ENCODE peak calls at places on chromosomes 11 and 22, in seven cellular contexts. Y is K562, P is IMR-90, Q is stomach, K is A549, C is adrenal gland, G is ovary. Z is an unnamed sample.

GRCh38 chr11:130051077-130051476 is 18.6 kb upstream of the APLP2 start:
- DNase-seq in Y (no peak), P (peak), Q (no peak), K (no peak), C (no peak), G (no peak), Z (no peak)

GRCh38 chr11:127919206-127920000 is 668.0 kb downstream of the ETS1 start:
- DNase-seq in Y (no peak), P (peak), Q (no peak), K (no peak), C (no peak), G (no peak), Z (no peak)

GRCh38 chr11:45922425-45923082 is at the start of gene LARGE2:
- DNase-seq in Y (peak), P (no peak), Q (peak), K (peak), C (peak), G (no peak), Z (peak)

GRCh38 chr11:108198833-108199232 is 23.6 kb downstream of the NPAT start:
- DNase-seq in Y (no peak), P (no peak), Q (peak), K (no peak), C (no peak), G (no peak), Z (no peak)

GRCh38 chr22:39487826-39488520 is 14.1 kb upstream of the MIEF1 start:
- DNase-seq in Y (no peak), P (no peak), Q (no peak), K (no peak), C (no peak), G (no peak), Z (no peak)

GRCh38 chr22:36641902-36642640 is 61.5 kb downstream of the CACNG2 start:
- DNase-seq in Y (no peak), P (peak), Q (no peak), K (no peak), C (no peak), G (no peak), Z (no peak)

GRCh38 chr22:27439131-27439530 is 362.4 kb downstream of the MN1 start:
- DNase-seq in Y (no peak), P (no peak), Q (no peak), K (no peak), C (no peak), G (no peak), Z (no peak)

GRCh38 chr11:64260147-64260708 is 8.9 kb downstream of the PLCB3 start:
- DNase-seq in Y (no peak), P (no peak), Q (no peak), K (no peak), C (no peak), G (no peak), Z (no peak)

GRCh38 chr11:69912161-69912910 is 93.1 kb upstream of the FGF3 start:
- DNase-seq in Y (no peak), P (no peak), Q (no peak), K (no peak), C (no peak), G (no peak), Z (no peak)

GRCh38 chr11:74570266-74571061 is 21.9 kb upstream of the POLD3 start:
- DNase-seq in Y (peak), P (peak), Q (peak), K (peak), C (peak), G (no peak), Z (peak)

GRCh38 chr11:11876458-11876857 is 34.7 kb downstream of the USP47 start:
- DNase-seq in Y (peak), P (no peak), Q (no peak), K (no peak), C (no peak), G (no peak), Z (no peak)

GRCh38 chr22:46132830-46133587 is 17.3 kb upstream of the PPARA start:
- DNase-seq in Y (no peak), P (no peak), Q (no peak), K (no peak), C (peak), G (no peak), Z (no peak)

GRCh38 chr11:33478111-33478573 is 221.0 kb downstream of the HIPK3 start:
- DNase-seq in Y (no peak), P (no peak), Q (no peak), K (no peak), C (peak), G (no peak), Z (no peak)

GRCh38 chr11:100808904-100809491 is 121.9 kb downstream of the ARHGAP42 start:
- DNase-seq in Y (peak), P (peak), Q (no peak), K (no peak), C (peak), G (no peak), Z (no peak)

GRCh38 chr11:121634889-121635288 is 182.1 kb upstream of the SORL1-AS1 start:
- DNase-seq in Y (no peak), P (peak), Q (no peak), K (no peak), C (no peak), G (no peak), Z (no peak)

GRCh38 chr11:2262301-2263011 is 7.9 kb downstream of the ASCL2 start:
- DNase-seq in Y (no peak), P (no peak), Q (no peak), K (no peak), C (no peak), G (no peak), Z (no peak)

GRCh38 chr11:117473692-117474091 is 146.0 kb downstream of the CEP164 start:
- DNase-seq in Y (no peak), P (no peak), Q (no peak), K (no peak), C (no peak), G (no peak), Z (no peak)

GRCh38 chr11:7498193-7498592 is 12.9 kb downstream of the OLFML1 start:
- DNase-seq in Y (no peak), P (no peak), Q (no peak), K (no peak), C (no peak), G (no peak), Z (no peak)

GRCh38 chr22:32340437-32340836 is 17.2 kb upstream of the RFPL3 start:
- DNase-seq in Y (no peak), P (no peak), Q (peak), K (no peak), C (no peak), G (peak), Z (no peak)

GRCh38 chr11:117870176-117870952 is 6.1 kb downstream of the FXYD6 start:
- DNase-seq in Y (no peak), P (no peak), Q (no peak), K (no peak), C (no peak), G (no peak), Z (no peak)

GRCh38 chr11:121650520-121651266 is 197.9 kb upstream of the SORL1-AS1 start:
- DNase-seq in Y (no peak), P (no peak), Q (no peak), K (no peak), C (no peak), G (no peak), Z (no peak)

GRCh38 chr11:1041936-1042608 is 5.6 kb upstream of the MUC6 start:
- DNase-seq in Y (peak), P (no peak), Q (peak), K (peak), C (no peak), G (no peak), Z (peak)

GRCh38 chr11:47176328-47177228 is at the start of gene ARFGAP2:
- DNase-seq in Y (peak), P (peak), Q (peak), K (peak), C (peak), G (peak), Z (peak)
- TF ChIP-seq POLR2A in Y (peak), P (peak), Q (no peak), K (peak), C (no peak), G (peak), Z (peak)

DNA sequence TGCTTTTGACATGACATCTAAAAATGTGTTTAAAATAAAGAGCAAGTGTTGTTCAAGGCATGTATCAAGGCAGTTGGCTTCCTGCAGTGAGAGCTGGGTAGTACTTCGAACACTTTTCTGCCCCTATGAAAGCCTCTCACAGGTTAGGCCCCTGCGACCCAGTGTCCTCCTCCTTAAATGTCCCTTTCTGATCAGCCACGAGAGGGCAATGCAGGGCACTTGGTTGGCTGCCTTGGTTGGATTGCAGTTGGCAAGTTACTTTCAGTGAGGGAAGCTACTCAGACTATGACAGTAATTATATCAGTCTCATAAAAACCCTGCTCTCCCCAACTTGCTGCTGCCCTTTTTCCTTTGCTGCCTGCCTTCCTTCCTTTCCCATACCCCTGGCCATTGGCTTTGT is 743.8 kb downstream of the NTM start:
- DNase-seq in Y (no peak), P (peak), Q (peak), K (no peak), C (peak), G (no peak), Z (peak)
- TF ChIP-seq CTCF in Y (no peak), P (peak), Q (peak), K (no peak), C (peak), G (no peak), Z (peak)

DNA sequence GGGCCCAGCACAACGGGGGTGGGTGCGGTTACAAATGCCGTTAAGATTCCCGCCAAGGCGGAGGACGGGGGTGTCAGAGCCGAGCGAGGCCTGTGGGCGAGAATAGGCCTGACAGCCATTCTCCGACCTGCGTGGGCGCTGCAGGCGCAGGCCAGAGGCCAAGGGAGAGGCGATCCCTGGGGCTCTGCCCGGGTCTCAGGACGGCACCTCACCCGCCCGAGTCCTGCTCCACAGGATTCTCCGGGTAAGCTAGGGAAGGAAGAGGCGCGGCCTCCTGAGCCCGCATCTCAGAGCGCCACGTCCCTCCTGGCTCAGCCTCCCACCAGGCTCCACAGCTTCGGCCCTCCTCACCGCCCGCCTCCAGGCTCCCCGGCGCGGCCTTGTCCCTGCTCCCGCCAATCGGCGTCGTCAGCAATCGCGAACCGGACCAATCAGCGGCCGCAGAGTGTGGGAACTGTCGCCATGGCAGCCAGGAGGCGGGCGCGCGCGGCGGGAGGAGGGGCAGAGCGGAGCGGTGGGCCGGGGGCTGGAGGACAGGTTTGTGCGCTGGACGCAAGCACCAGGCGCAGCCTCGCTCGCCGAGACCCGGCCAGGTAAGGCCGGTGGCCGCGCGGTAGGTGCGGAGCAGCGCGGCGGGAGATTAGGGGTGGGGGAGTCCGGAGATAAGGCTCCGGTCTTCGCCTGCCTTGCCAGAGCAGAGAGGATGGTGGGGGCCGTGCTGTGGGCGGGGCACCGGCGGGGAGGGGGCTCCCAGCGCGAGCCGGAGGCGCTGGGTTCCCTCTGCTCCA is at the start of gene NUCB2:
- DNase-seq in Y (peak), P (peak), Q (peak), K (peak), C (peak), G (peak), Z (peak)
- TF ChIP-seq POLR2A in Y (peak), P (peak), Q (no peak), K (peak), C (no peak), G (peak), Z (peak)

DNA sequence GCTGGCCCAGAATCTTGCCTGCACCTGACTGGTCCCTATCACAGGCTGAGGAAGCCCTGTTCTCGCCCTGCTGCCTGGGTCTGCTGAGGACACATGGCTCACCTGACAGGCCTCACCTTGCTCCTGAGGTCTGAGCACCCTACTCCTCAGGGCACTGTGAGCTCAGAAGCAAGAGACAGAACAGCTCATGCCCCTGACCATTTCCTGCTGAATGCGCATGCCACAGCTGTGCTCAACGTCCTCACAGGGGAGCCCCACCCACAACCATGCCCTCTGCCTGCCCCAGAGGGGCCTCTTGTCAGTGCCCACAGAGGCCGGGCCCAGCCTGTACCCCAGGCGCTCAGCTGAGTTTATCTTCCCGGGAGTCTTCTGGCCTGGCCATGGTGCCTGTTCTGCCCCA is 2.8 kb upstream of the TSPO start:
- DNase-seq in Y (no peak), P (no peak), Q (no peak), K (no peak), C (no peak), G (no peak), Z (no peak)
- TF ChIP-seq CTCF in Y (no peak), P (no peak), Q (no peak), K (no peak), C (no peak), G (no peak), Z (no peak)

DNA sequence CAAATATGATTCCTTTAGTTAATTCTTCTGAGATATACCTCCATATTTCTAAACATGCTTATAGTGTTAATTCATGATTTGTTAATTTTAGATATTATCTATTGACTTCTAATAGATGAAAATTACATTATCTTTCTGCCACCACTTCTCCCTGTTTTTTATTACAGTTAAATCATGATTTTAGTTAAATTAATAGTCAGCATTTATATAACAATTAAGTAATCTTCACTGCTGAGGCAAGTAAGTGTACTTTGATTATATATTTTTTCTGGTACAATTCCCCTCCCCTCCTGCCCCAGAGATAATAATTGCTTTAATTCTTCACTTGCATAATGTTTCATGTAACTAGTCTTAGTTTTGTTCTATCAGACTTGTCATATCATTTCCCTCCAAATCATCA is 5.8 kb downstream of the IL17RA start:
- DNase-seq in Y (no peak), P (no peak), Q (no peak), K (no peak), C (no peak), G (no peak), Z (no peak)
- TF ChIP-seq POLR2A in Y (no peak), P (no peak), Q (no peak), K (no peak), C (no peak), G (no peak), Z (no peak)

GRCh38 chr11:86456075-86456939 is 81.6 kb downstream of the CCDC81 start:
- DNase-seq in Y (peak), P (peak), Q (peak), K (peak), C (peak), G (peak), Z (peak)
- TF ChIP-seq CTCF in Y (peak), P (peak), Q (peak), K (peak), C (peak), G (peak), Z (peak)

DNA sequence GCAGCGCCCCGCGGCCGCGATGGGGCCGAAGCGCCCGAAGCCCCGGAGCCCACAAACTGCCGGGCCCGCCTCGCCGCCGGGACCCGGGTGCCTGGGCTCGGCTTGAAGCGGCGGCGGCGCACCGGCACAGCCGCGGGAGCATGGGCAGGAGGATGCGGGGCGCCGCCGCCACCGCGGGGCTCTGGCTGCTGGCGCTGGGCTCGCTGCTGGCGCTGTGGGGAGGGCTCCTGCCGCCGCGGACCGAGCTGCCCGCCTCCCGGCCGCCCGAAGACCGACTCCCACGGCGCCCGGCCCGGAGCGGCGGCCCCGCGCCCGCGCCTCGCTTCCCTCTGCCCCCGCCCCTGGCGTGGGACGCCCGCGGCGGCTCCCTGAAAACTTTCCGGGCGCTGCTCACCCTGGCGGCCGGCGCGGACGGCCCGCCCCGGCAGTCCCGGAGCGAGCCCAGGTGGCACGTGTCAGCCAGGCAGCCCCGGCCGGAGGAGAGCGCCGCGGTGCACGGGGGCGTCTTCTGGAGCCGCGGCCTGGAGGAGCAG is 303 bp downstream of the FJX1 start:
- DNase-seq in Y (peak), P (peak), Q (no peak), K (peak), C (no peak), G (no peak), Z (peak)
- TF ChIP-seq POLR2A in Y (no peak), P (peak), Q (no peak), K (no peak), C (no peak), G (no peak), Z (no peak)

DNA sequence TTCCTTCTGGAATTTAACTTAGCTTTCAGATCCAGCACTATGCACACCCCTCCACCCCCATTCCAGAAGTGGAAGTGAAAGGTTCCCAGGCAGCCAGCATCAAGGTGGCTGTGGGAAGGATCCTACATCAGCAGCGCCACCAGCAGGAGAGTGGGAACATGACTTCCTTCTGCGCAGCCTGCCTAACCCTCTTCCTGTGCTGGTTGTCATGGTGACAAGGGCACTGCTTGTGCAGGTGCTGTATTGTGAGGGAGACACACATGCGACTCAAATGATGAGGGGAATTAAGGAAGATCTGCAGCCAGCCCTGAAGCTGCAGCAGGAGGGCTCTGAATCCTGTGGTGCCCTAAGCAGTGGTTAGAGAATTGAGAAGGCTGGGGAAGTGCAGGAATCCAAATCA is 904.4 kb upstream of the API5 start:
- DNase-seq in Y (no peak), P (no peak), Q (peak), K (no peak), C (no peak), G (no peak), Z (no peak)
- TF ChIP-seq CTCF in Y (no peak), P (no peak), Q (no peak), K (no peak), C (no peak), G (no peak), Z (no peak)

Z was measured in body of pancreas.